ENCODE peak calls at places on chromosomes 1 and 21, in seven cellular contexts. N, Q, T, F, K, J and O are unnamed samples.

GRCh38 chr1:229158317-229159294 is 112.3 kb upstream of the RAB4A start:
- DNase-seq in Q (peak), J (no peak), K (peak), F (no peak), T (no peak), N (no peak), O (peak)

GRCh38 chr1:99347041-99347684 is 82.9 kb downstream of the PLPPR4 start:
- DNase-seq in F (no peak), T (no peak), N (no peak), K (no peak), Q (no peak), J (no peak), O (no peak)

GRCh38 chr1:156750932-156751723 is at the start of gene HDGF:
- DNase-seq in J (no peak), N (no peak), T (peak), F (peak), K (peak), Q (peak), O (peak)

GRCh38 chr21:38263493-38263892 is 6.7 kb downstream of the KCNJ15 start:
- DNase-seq in J (no peak), N (no peak), K (no peak), F (no peak), Q (no peak), T (no peak), O (no peak)

GRCh38 chr1:57329001-57329400 is 94.9 kb downstream of the DAB1 start:
- DNase-seq in N (no peak), T (no peak), F (no peak), K (no peak), Q (no peak), J (no peak), O (no peak)

GRCh38 chr1:230537456-230537855 is 104.8 kb upstream of the COG2 start:
- DNase-seq in Q (no peak), K (no peak), N (no peak), J (no peak), T (no peak), F (peak), O (no peak)

GRCh38 chr21:33293811-33294216 is 27.6 kb downstream of the IL10RB start:
- DNase-seq in T (no peak), J (no peak), Q (no peak), K (no peak), F (no peak), N (no peak), O (no peak)

GRCh38 chr1:180994262-180994661 is 28.4 kb downstream of the STX6 start:
- DNase-seq in K (no peak), F (no peak), N (no peak), Q (no peak), J (peak), T (no peak), O (no peak)

GRCh38 chr1:8552820-8553397 is 235.0 kb downstream of the SLC45A1 start:
- DNase-seq in F (no peak), K (no peak), Q (no peak), N (no peak), J (no peak), T (no peak), O (no peak)

GRCh38 chr1:89351622-89352311 is 12.1 kb upstream of the GBP6 start:
- DNase-seq in J (no peak), T (no peak), Q (no peak), F (no peak), K (no peak), N (no peak), O (peak)